ENCODE peak calls at places on chromosomes 3 and 15, in eight cellular contexts. R, Y, C, L, M, E, U and O are unnamed samples.

GRCh38 chr3:55888282-55888855 is 401.3 kb upstream of the WNT5A start:
- DNase-seq in R (no peak), L (no peak), M (no peak), C (no peak), E (no peak), Y (no peak), U (no peak), O (no peak)

GRCh38 chr3:136547293-136547692 is 204.9 kb downstream of the STAG1 start:
- DNase-seq in U (peak; percentile 26), C (no peak), M (peak; percentile 63), L (peak; percentile 10), E (no peak), Y (no peak), R (no peak), O (peak; percentile 13)

GRCh38 chr3:69865920-69866679 is 126.8 kb downstream of the MITF start:
- DNase-seq in U (no peak), E (peak; percentile 63), R (no peak), L (no peak), C (peak; percentile 78), Y (no peak), M (peak; percentile 25), O (no peak)

GRCh38 chr3:121737644-121738043 is 11.9 kb downstream of the GOLGB1 start:
- DNase-seq in U (no peak), L (no peak), Y (no peak), C (no peak), M (no peak), E (no peak), R (no peak), O (no peak)

GRCh38 chr3:152458725-152459515 is 190.2 kb downstream of the MBNL1 start:
- DNase-seq in C (no peak), Y (no peak), U (no peak), R (no peak), M (no peak), L (no peak), E (no peak), O (no peak)

GRCh38 chr3:157369712-157370447 is 66.8 kb upstream of the PTX3 start:
- DNase-seq in L (peak; percentile 63), M (no peak), Y (no peak), R (no peak), C (peak; percentile 44), E (peak; percentile 59), U (peak; percentile 55), O (no peak)

GRCh38 chr3:153679711-153680110 is 441.5 kb upstream of the ARHGEF26 start:
- DNase-seq in E (no peak), L (no peak), U (no peak), M (no peak), R (no peak), C (no peak), Y (no peak), O (no peak)

GRCh38 chr3:185696039-185696438 is 109.9 kb downstream of the SENP2 start:
- DNase-seq in E (no peak), M (no peak), U (no peak), L (no peak), R (no peak), C (no peak), Y (no peak), O (no peak)

GRCh38 chr15:89490081-89490480 is 6.3 kb downstream of the RHCG start:
- DNase-seq in L (no peak), Y (no peak), C (no peak), M (no peak), R (no peak), U (no peak), E (no peak), O (no peak)

GRCh38 chr3:49802719-49803463 is at the start of gene INKA1:
- DNase-seq in U (peak; percentile 77), L (peak; percentile 84), C (peak; percentile 69), R (peak; percentile 94), E (peak; percentile 78), Y (peak; percentile 86), M (peak; percentile 84), O (peak; percentile 80)

GRCh38 chr3:40333416-40333815 is 23.9 kb downstream of the EIF1B start:
- DNase-seq in U (no peak), E (no peak), L (no peak), R (no peak), C (no peak), Y (no peak), M (no peak), O (no peak)

GRCh38 chr3:23888617-23889228 is 28.1 kb downstream of the NKIRAS1 start:
- DNase-seq in R (no peak), M (peak; percentile 45), U (peak; percentile 59), E (peak; percentile 39), L (peak; percentile 71), C (peak; percentile 27), Y (peak; percentile 13), O (no peak)

GRCh38 chr3:139310474-139310933 is 33.3 kb upstream of the MRPS22 start:
- DNase-seq in L (peak; percentile 76), M (peak; percentile 93), Y (no peak), R (no peak), C (peak; percentile 89), U (peak; percentile 98), E (peak; percentile 71), O (no peak)

GRCh38 chr3:143000525-143000924 is 845 bp upstream of the U2SURP start:
- DNase-seq in C (peak; percentile 53), R (no peak), L (peak; percentile 67), Y (no peak), U (peak; percentile 27), E (peak; percentile 68), M (peak; percentile 50), O (no peak)

GRCh38 chr3:121975702-121976302 is 46.2 kb downstream of the ILDR1 start:
- DNase-seq in E (no peak), U (no peak), L (peak; percentile 2), Y (no peak), C (no peak), R (no peak), M (no peak), O (peak; percentile 7)

GRCh38 chr3:122936335-122936734 is 91.2 kb downstream of the SEMA5B start:
- DNase-seq in M (no peak), C (no peak), Y (no peak), R (no peak), L (no peak), U (no peak), E (no peak), O (no peak)

GRCh38 chr3:114567774-114568173 is 273.9 kb downstream of the TIGIT start:
- DNase-seq in M (no peak), Y (no peak), C (no peak), E (no peak), L (no peak), U (no peak), R (no peak), O (no peak)

GRCh38 chr3:13621381-13622221 is 72.7 kb downstream of the FBLN2 start:
- DNase-seq in C (no peak), E (no peak), R (peak; percentile 69), M (no peak), U (no peak), L (no peak), Y (no peak), O (peak; percentile 9)

GRCh38 chr15:63930034-63930433 is 96.3 kb upstream of the HERC1 start:
- DNase-seq in R (no peak), C (no peak), M (no peak), L (no peak), U (no peak), E (no peak), Y (no peak), O (no peak)

GRCh38 chr15:35673093-35673573 is 127.2 kb upstream of the DPH6 start:
- DNase-seq in C (no peak), M (no peak), R (no peak), U (no peak), E (no peak), L (no peak), Y (no peak), O (peak; percentile 20)

GRCh38 chr3:141881702-141882101 is 5.3 kb downstream of the ATP1B3 start:
- DNase-seq in Y (no peak), L (no peak), E (no peak), M (no peak), U (no peak), C (no peak), R (no peak), O (no peak)

GRCh38 chr3:111605016-111605415 is 9.9 kb upstream of the ZBED2 start:
- DNase-seq in E (no peak), R (no peak), Y (no peak), L (peak; percentile 46), C (no peak), M (peak; percentile 84), U (peak; percentile 23), O (no peak)

GRCh38 chr3:66592061-66592875 is 91.4 kb upstream of the LRIG1 start:
- DNase-seq in E (no peak), Y (no peak), M (no peak), R (no peak), U (no peak), C (no peak), L (peak; percentile 10), O (no peak)